ENCODE peak calls at places on chromosome 12, in five cellular contexts. One of them, this sample, is unnamed.
A peak's percentile ranks its signal among the peaks of the same experiment; 100 is the strongest.

GRCh38 chr12:915090-915489 is 34.4 kb downstream of the RAD52 start:
- DNase-seq in mesothelial cell of epicardium: no peak
- DNase-seq in pons: no peak
- DNase-seq in activated naive CD4-positive, alpha-beta T cell: no peak
- DNase-seq in fibroblast of the aortic adventitia: no peak
- DNase-seq in this sample: no peak

GRCh38 chr12:28172434-28173030 is 17.7 kb upstream of the CCDC91 start:
- DNase-seq in pons: peak; percentile 28
- DNase-seq in fibroblast of the aortic adventitia: peak; percentile 81
- DNase-seq in activated naive CD4-positive, alpha-beta T cell: no peak
- DNase-seq in mesothelial cell of epicardium: no peak
- DNase-seq in this sample: no peak

GRCh38 chr12:124928095-124928911 is 13.9 kb upstream of the UBC start:
- DNase-seq in mesothelial cell of epicardium: no peak
- DNase-seq in fibroblast of the aortic adventitia: peak; percentile 60
- DNase-seq in pons: no peak
- DNase-seq in activated naive CD4-positive, alpha-beta T cell: no peak
- DNase-seq in this sample: no peak

GRCh38 chr12:42186793-42187192 is 42.1 kb upstream of the GXYLT1 start:
- DNase-seq in pons: no peak
- DNase-seq in fibroblast of the aortic adventitia: no peak
- DNase-seq in mesothelial cell of epicardium: no peak
- DNase-seq in activated naive CD4-positive, alpha-beta T cell: no peak
- DNase-seq in this sample: no peak

GRCh38 chr12:123075591-123076171 is 75.2 kb downstream of the PITPNM2 start:
- DNase-seq in pons: no peak
- DNase-seq in fibroblast of the aortic adventitia: no peak
- DNase-seq in activated naive CD4-positive, alpha-beta T cell: peak; percentile 39
- DNase-seq in mesothelial cell of epicardium: peak; percentile 56
- DNase-seq in this sample: no peak

GRCh38 chr12:88623777-88624548 is 43.7 kb upstream of the KITLG start:
- DNase-seq in activated naive CD4-positive, alpha-beta T cell: no peak
- DNase-seq in pons: no peak
- DNase-seq in mesothelial cell of epicardium: no peak
- DNase-seq in fibroblast of the aortic adventitia: no peak
- DNase-seq in this sample: no peak

GRCh38 chr12:123126294-123127144 is 24.4 kb downstream of the PITPNM2 start:
- DNase-seq in mesothelial cell of epicardium: no peak
- DNase-seq in fibroblast of the aortic adventitia: peak; percentile 64
- DNase-seq in activated naive CD4-positive, alpha-beta T cell: no peak
- DNase-seq in pons: peak; percentile 31
- DNase-seq in this sample: no peak

GRCh38 chr12:80129895-80130535 is 30.7 kb downstream of the OTOGL start:
- DNase-seq in pons: peak; percentile 14
- DNase-seq in fibroblast of the aortic adventitia: peak; percentile 89
- DNase-seq in mesothelial cell of epicardium: no peak
- DNase-seq in activated naive CD4-positive, alpha-beta T cell: no peak
- DNase-seq in this sample: no peak

GRCh38 chr12:56020437-56021189 is at the start of gene IKZF4:
- DNase-seq in fibroblast of the aortic adventitia: peak; percentile 51
- DNase-seq in mesothelial cell of epicardium: peak; percentile 47
- DNase-seq in activated naive CD4-positive, alpha-beta T cell: no peak
- DNase-seq in pons: peak; percentile 42
- DNase-seq in this sample: no peak

GRCh38 chr12:78441737-78442453 is 422.7 kb upstream of the SYT1 start:
- DNase-seq in pons: no peak
- DNase-seq in mesothelial cell of epicardium: no peak
- DNase-seq in activated naive CD4-positive, alpha-beta T cell: no peak
- DNase-seq in fibroblast of the aortic adventitia: no peak
- DNase-seq in this sample: no peak

GRCh38 chr12:108620236-108620879 is 13.3 kb downstream of the SELPLG start:
- DNase-seq in fibroblast of the aortic adventitia: peak; percentile 85
- DNase-seq in pons: no peak
- DNase-seq in mesothelial cell of epicardium: no peak
- DNase-seq in activated naive CD4-positive, alpha-beta T cell: no peak
- DNase-seq in this sample: no peak

GRCh38 chr12:6167327-6168280 is 32.6 kb upstream of the CD9 start:
- DNase-seq in mesothelial cell of epicardium: no peak
- DNase-seq in activated naive CD4-positive, alpha-beta T cell: peak; percentile 10
- DNase-seq in fibroblast of the aortic adventitia: peak; percentile 97
- DNase-seq in pons: peak; percentile 81
- DNase-seq in this sample: no peak

GRCh38 chr12:3747976-3748619 is 4.8 kb downstream of the CRACR2A start:
- DNase-seq in activated naive CD4-positive, alpha-beta T cell: no peak
- DNase-seq in fibroblast of the aortic adventitia: no peak
- DNase-seq in mesothelial cell of epicardium: peak; percentile 32
- DNase-seq in pons: no peak
- DNase-seq in this sample: no peak

GRCh38 chr12:3300833-3301401 is 190.1 kb upstream of the PRMT8 start:
- DNase-seq in pons: no peak
- DNase-seq in fibroblast of the aortic adventitia: no peak
- DNase-seq in activated naive CD4-positive, alpha-beta T cell: no peak
- DNase-seq in mesothelial cell of epicardium: no peak
- DNase-seq in this sample: no peak